ENCODE peak calls at places on chromosomes 13 and 19, in four cellular contexts. X is Panc1, R is esophagus squamous epithelium, D is fibroblast of the aortic adventitia. H is an unnamed sample.

GRCh38 chr13:42218576-42218975 is 53.4 kb upstream of the AKAP11 start:
- DNase-seq in X (no peak), R (no peak), D (peak), H (peak)

GRCh38 chr19:47110521-47111080 is 3.0 kb downstream of the ZC3H4 start:
- DNase-seq in X (no peak), R (no peak), D (no peak), H (no peak)

GRCh38 chr13:64871742-64872141 is 2358.4 kb downstream of the PCDH9 start:
- DNase-seq in X (no peak), R (no peak), D (peak), H (no peak)

GRCh38 chr13:67515895-67516294 is 285.8 kb upstream of the PCDH9 start:
- DNase-seq in X (no peak), R (no peak), D (peak), H (peak)

GRCh38 chr19:14366529-14366928 is 14.7 kb upstream of the ADGRE5 start:
- DNase-seq in X (no peak), R (peak), D (peak), H (peak)

GRCh38 chr19:46732966-46733692 is 12.7 kb upstream of the FKRP start:
- DNase-seq in X (no peak), R (no peak), D (no peak), H (no peak)

GRCh38 chr13:91359566-91359965 is 12.1 kb downstream of the MIR17HG start:
- DNase-seq in X (no peak), R (no peak), D (no peak), H (no peak)

GRCh38 chr19:19385900-19386339 is 19.6 kb upstream of the GATAD2A start:
- DNase-seq in X (no peak), R (no peak), D (no peak), H (no peak)

GRCh38 chr19:14497347-14497921 is 1.5 kb upstream of the GIPC1 start:
- DNase-seq in X (no peak), R (no peak), D (peak), H (peak)

GRCh38 chr13:39159393-39159792 is 121.1 kb downstream of the NHLRC3 start:
- DNase-seq in X (no peak), R (no peak), D (no peak), H (no peak)

GRCh38 chr19:39765091-39766076 is 13.3 kb upstream of the LEUTX start:
- DNase-seq in X (peak), R (no peak), D (peak), H (peak)

GRCh38 chr13:65803706-65804392 is 1426.3 kb downstream of the PCDH9 start:
- DNase-seq in X (no peak), R (no peak), D (no peak), H (no peak)

GRCh38 chr13:98176777-98177608 is at the start of gene RNF113B:
- DNase-seq in X (no peak), R (no peak), D (no peak), H (no peak)

GRCh38 chr13:99655351-99656091 is 154.2 kb downstream of the TM9SF2 start:
- DNase-seq in X (no peak), R (no peak), D (peak), H (peak)

GRCh38 chr19:23558541-23558940 is 128.5 kb downstream of the ZNF675 start:
- DNase-seq in X (no peak), R (no peak), D (no peak), H (no peak)

GRCh38 chr13:50203256-50204083 is 188.2 kb downstream of the KCNRG start:
- DNase-seq in X (no peak), R (no peak), D (no peak), H (no peak)

GRCh38 chr13:112071011-112071901 is 4.3 kb downstream of the SOX1 start:
- DNase-seq in X (no peak), R (no peak), D (no peak), H (no peak)

GRCh38 chr13:46640843-46641242 is 87.9 kb downstream of the LRCH1 start:
- DNase-seq in X (no peak), R (no peak), D (peak), H (no peak)

GRCh38 chr13:40304391-40304790 is 362.1 kb downstream of the FOXO1 start:
- DNase-seq in X (no peak), R (no peak), D (no peak), H (no peak)

GRCh38 chr13:47484564-47484963 is 516.5 kb downstream of the SUCLA2 start:
- DNase-seq in X (no peak), R (no peak), D (peak), H (peak)

GRCh38 chr13:48491423-48492122 is 41.3 kb downstream of the RCBTB2 start:
- DNase-seq in X (no peak), R (no peak), D (peak), H (peak)

GRCh38 chr13:76864259-76864658 is 21.9 kb downstream of the KCTD12 start:
- DNase-seq in X (no peak), R (no peak), D (no peak), H (no peak)

GRCh38 chr19:44758596-44758995 is 10.1 kb downstream of the BCL3 start:
- DNase-seq in X (no peak), R (no peak), D (no peak), H (no peak)

DNA sequence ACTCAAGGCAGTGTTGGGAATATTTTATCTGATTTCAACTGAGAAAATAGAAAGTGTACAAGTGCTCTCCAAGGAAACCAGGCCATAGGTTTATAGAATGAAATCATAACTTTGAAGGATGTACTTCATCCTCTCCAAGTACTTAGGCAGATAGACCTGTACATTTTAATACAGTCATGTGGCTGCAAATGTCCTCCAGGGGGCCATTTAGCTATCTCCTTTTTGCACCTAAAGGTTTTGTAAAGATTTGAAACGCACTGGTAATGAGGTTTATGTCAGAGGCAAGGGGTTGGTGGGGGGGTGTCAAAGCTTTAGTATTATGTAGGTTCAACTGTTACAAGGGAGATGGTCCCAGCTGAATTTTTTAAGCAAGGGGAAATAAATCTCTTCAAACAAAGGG is 364.4 kb downstream of the DCT start:
- DNase-seq in X (no peak), R (no peak), D (no peak), H (no peak)
- TF ChIP-seq CTCF in X (no peak), R (no peak), D (no peak), H (no peak)

DNA sequence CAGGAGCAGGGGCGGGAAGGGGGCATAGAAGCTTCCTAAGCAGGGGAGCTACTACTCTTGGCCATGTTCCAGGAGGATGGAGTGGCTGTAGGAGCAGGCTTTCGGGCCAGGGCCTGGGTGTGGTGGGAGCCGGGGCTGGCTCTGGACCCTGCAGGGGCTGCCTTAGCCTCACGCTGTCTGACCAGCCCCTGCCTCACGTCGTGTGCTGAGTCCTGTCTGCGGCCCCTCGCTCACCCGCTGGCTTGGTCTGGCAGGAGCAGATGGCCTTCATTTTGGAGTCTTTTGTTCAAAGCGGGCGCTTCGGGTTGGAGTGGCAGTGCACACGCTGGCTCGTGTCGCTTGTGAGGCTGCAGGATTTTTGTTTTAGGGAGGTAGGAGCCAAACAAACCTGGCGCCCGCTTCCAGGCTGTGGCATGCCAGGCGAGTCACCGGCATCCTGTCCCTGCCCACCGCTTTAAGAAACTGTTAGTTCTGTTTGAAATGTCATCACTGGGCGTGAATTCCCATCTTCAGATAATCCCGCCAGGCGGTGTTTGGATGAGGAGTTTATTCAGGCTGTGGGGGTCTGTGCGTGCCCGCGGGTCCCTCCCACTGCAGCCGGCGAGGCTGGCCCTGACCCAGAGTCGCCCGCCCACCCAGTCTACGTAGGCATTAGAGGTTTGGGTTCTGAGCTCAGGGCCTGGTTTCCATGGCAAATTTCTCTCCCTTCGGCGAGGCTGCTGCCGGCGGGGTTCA is 89.7 kb downstream of the KDM4B start:
- DNase-seq in X (no peak), R (no peak), D (peak), H (peak)
- H3K4me3 ChIP-seq in X (no peak), R (no peak), D (no peak), H (no peak)

GRCh38 chr19:18117692-18118378 is 20.3 kb downstream of the MAST3 start:
- DNase-seq in X (no peak), R (no peak), D (peak), H (peak)
- TF ChIP-seq CTCF in X (no peak), R (no peak), D (no peak), H (no peak)

GRCh38 chr19:16328824-16329482 is 4.3 kb downstream of the KLF2 start:
- DNase-seq in X (no peak), R (no peak), D (peak), H (peak)

GRCh38 chr19:16327131-16327450 is 2.5 kb downstream of the KLF2 start:
- DNase-seq in X (no peak), R (no peak), D (peak), H (peak)

GRCh38 chr19:16326401-16327130 is 1.9 kb downstream of the KLF2 start:
- DNase-seq in X (no peak), R (no peak), D (peak), H (peak)

GRCh38 chr19:16327501-16327900 is 2.9 kb downstream of the KLF2 start:
- DNase-seq in X (no peak), R (no peak), D (peak), H (peak)

GRCh38 chr19:16327911-16328823 is 3.5 kb downstream of the KLF2 start:
- DNase-seq in X (no peak), R (no peak), D (peak), H (peak)
- H3K4me3 ChIP-seq in X (no peak), R (peak), D (peak), H (peak)

GRCh38 chr19:7933411-7933810 is 7.5 kb upstream of the CTXN1 start:
- DNase-seq in X (no peak), R (no peak), D (no peak), H (no peak)
- TF ChIP-seq CTCF in X (no peak), R (no peak), D (peak), H (peak)

GRCh38 chr19:4597975-4598671 is 38.6 kb upstream of the SEMA6B start:
- DNase-seq in X (no peak), R (no peak), D (no peak), H (no peak)
- H3K4me3 ChIP-seq in X (peak), R (peak), D (no peak), H (no peak)

GRCh38 chr19:42216653-42217521 is 590 bp downstream of the DEDD2 start:
- DNase-seq in X (no peak), R (no peak), D (peak), H (peak)
- TF ChIP-seq CTCF in X (no peak), R (no peak), D (no peak), H (no peak)

GRCh38 chr19:918152-918437 is 962 bp downstream of the KISS1R start:
- DNase-seq in X (no peak), R (no peak), D (no peak), H (no peak)

GRCh38 chr19:918481-919156 is 1.5 kb downstream of the KISS1R start:
- DNase-seq in X (no peak), R (no peak), D (no peak), H (no peak)

GRCh38 chr19:916645-917322 is 349 bp upstream of the KISS1R start:
- DNase-seq in X (no peak), R (no peak), D (no peak), H (no peak)

GRCh38 chr19:919157-920050 is 2.3 kb downstream of the KISS1R start:
- DNase-seq in X (no peak), R (no peak), D (no peak), H (no peak)

DNA sequence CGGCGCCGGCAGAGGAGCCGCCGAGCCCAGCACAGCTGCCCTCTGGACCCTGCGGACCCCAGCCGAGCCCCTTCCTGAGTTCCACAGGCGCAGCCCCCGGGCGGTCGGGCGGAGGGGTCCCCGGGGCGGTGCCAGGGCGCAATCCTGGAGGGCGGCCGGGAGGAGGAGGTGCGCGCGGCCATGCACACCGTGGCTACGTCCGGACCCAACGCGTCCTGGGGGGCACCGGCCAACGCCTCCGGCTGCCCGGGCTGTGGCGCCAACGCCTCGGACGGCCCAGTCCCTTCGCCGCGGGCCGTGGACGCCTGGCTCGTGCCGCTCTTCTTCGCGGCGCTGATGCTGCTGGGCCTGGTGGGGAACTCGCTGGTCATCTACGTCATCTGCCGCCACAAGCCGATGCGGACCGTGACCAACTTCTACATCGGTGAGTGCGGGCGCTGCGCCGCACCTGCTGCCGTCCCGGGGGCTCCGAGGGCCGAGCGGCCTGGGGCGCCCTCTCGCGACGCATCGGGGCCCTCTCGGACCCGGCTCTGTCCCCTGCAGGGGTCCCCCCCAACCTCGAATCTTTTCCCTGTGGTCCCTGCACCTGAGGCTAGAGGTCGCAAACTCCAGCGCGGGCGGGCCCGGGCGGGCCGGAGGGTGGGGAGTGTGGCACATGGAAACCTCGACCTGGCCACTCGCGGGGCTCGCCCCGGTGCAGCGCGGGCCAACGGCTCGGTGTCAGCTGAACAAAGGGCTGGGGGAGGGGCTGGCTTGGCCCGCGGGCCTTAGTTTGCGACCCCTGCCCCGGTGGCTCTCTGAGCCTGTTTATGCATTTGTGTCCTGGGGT is at the start of gene KISS1R:
- DNase-seq in X (no peak), R (no peak), D (peak), H (no peak)
- H3K4me3 ChIP-seq in X (peak), R (peak), D (no peak), H (no peak)

DNA sequence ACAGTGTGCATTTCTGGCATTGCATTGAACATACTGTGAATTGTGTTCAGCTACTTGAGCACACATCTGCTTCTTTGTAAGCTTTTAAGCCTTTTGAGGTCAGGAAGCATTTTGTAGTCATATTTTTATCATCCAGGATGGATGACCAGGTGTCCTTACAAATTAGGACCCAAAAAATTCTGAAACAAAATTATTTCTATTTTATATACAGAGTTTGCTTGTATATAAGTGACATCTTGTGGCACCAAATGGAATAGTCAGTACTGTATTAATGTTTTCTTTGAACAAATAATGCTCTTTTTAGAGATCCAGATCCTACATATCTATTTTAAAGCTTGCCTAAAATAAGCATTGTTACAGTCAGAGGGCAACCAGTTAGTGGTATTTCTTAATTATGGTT is 9.5 kb upstream of the SUPT20H start:
- DNase-seq in X (no peak), R (no peak), D (peak), H (peak)
- TF ChIP-seq CTCF in X (peak), R (no peak), D (peak), H (peak)

GRCh38 chr13:74067818-74068217 is 66.4 kb downstream of the KLF12 start:
- DNase-seq in X (no peak), R (no peak), D (no peak), H (peak)
- H3K4me3 ChIP-seq in X (no peak), R (no peak), D (no peak), H (no peak)